ENCODE peak calls at places on chromosomes 12 and 14, in seven cellular contexts. L, V, A, N, S, G and T are unnamed samples.

GRCh38 chr12:89552376-89552775 is 26.5 kb upstream of the POC1B start:
- DNase-seq in L (no peak), N (no peak), G (no peak), V (no peak), A (no peak), S (no peak), T (no peak)

GRCh38 chr14:65594882-65595237 is 182.3 kb downstream of the FUT8 start:
- DNase-seq in S (no peak), V (no peak), G (no peak), N (no peak), A (no peak), L (no peak), T (no peak)

GRCh38 chr14:95885866-95886265 is 9.2 kb downstream of the TUNAR start:
- DNase-seq in A (no peak), L (no peak), V (no peak), G (peak), S (no peak), N (no peak), T (no peak)

GRCh38 chr14:103819503-103820307 is 27.7 kb downstream of the PPP1R13B start:
- DNase-seq in S (peak), V (no peak), L (peak), A (no peak), G (peak), N (peak), T (peak)

GRCh38 chr12:131114942-131115584 is 161.4 kb downstream of the ADGRD1 start:
- DNase-seq in L (no peak), A (no peak), V (no peak), G (no peak), S (peak), N (no peak), T (no peak)

GRCh38 chr12:56188116-56188785 is 1.0 kb downstream of the SMARCC2 start:
- DNase-seq in G (no peak), A (no peak), S (no peak), V (no peak), N (no peak), L (no peak), T (no peak)

GRCh38 chr12:1948883-1949282 is 30.4 kb upstream of the CACNA2D4 start:
- DNase-seq in L (no peak), S (no peak), N (no peak), V (no peak), A (no peak), G (no peak), T (no peak)

GRCh38 chr14:89746654-89747053 is 207.9 kb downstream of the EFCAB11 start:
- DNase-seq in S (no peak), V (no peak), G (no peak), L (no peak), A (no peak), N (no peak), T (no peak)

GRCh38 chr14:61281186-61281676 is at the start of gene TMEM30B:
- DNase-seq in V (peak), L (peak), S (no peak), A (no peak), G (no peak), N (no peak), T (peak)

GRCh38 chr12:12506541-12506940 is 56.1 kb downstream of the DUSP16 start:
- DNase-seq in V (no peak), G (no peak), N (peak), L (no peak), S (no peak), A (peak), T (no peak)

GRCh38 chr14:102500190-102500661 is 9.3 kb downstream of the ANKRD9 start:
- DNase-seq in A (peak), L (no peak), N (peak), S (no peak), G (peak), V (no peak), T (peak)

GRCh38 chr12:127562781-127563180 is 704.2 kb upstream of the TMEM132C start:
- DNase-seq in N (no peak), L (no peak), S (no peak), V (no peak), G (no peak), A (no peak), T (no peak)

GRCh38 chr12:15193927-15194326 is 27.3 kb downstream of the RERG start:
- DNase-seq in N (no peak), G (no peak), S (no peak), V (no peak), A (no peak), L (no peak), T (no peak)

GRCh38 chr14:82740547-82740946 is 1206.9 kb upstream of the SEL1L start:
- DNase-seq in G (no peak), L (no peak), V (no peak), N (no peak), S (no peak), A (no peak), T (no peak)

GRCh38 chr12:64616221-64616620 is 5.9 kb downstream of the RASSF3 start:
- DNase-seq in L (no peak), S (no peak), V (no peak), N (no peak), A (peak), G (peak), T (no peak)

GRCh38 chr14:55350461-55350860 is 61.2 kb downstream of the ATG14 start:
- DNase-seq in G (no peak), L (no peak), N (no peak), V (no peak), S (no peak), A (no peak), T (no peak)

GRCh38 chr14:73764881-73765280 is 50.7 kb upstream of the PNMA1 start:
- DNase-seq in G (no peak), A (no peak), N (no peak), V (no peak), S (peak), L (peak), T (peak)

GRCh38 chr12:72274926-72275325 is 2.8 kb downstream of the TRHDE start:
- DNase-seq in N (peak), V (no peak), A (no peak), L (no peak), S (no peak), G (no peak), T (no peak)

GRCh38 chr14:21032326-21033154 is 2.1 kb downstream of the RNASE13 start:
- DNase-seq in A (no peak), G (no peak), L (no peak), N (no peak), S (no peak), V (no peak), T (no peak)

GRCh38 chr14:104892517-104893434 is 27.7 kb downstream of the CEP170B start:
- DNase-seq in A (no peak), L (no peak), N (no peak), V (no peak), G (no peak), S (no peak), T (no peak)

GRCh38 chr14:20434701-20435453 is 1.1 kb downstream of the KLHL33 start:
- DNase-seq in V (no peak), S (peak), G (no peak), L (no peak), A (no peak), N (no peak), T (peak)

GRCh38 chr14:21070610-21071224 is 613 bp downstream of the ARHGEF40 start:
- DNase-seq in G (no peak), A (no peak), V (peak), S (peak), N (no peak), L (peak), T (peak)